ENCODE peak calls at places on chromosomes 13 and 19, in seven cellular contexts. K, B, D, H, Z, V and X are unnamed samples.

GRCh38 chr19:49133621-49134454 is 14.5 kb downstream of the PPFIA3 start:
- DNase-seq in B (peak; percentile 33), K (no peak), V (no peak), Z (no peak), D (peak; percentile 91), H (no peak), X (no peak)

GRCh38 chr13:50122465-50122864 is 107.2 kb downstream of the KCNRG start:
- DNase-seq in H (no peak), V (no peak), D (peak; percentile 38), Z (no peak), K (no peak), B (no peak), X (no peak)

GRCh38 chr13:33728271-33729037 is 89.5 kb upstream of the RFC3 start:
- DNase-seq in V (no peak), Z (no peak), H (peak; percentile 63), D (no peak), K (peak; percentile 69), B (peak; percentile 26), X (no peak)

GRCh38 chr19:9128171-9128570 is 1.4 kb upstream of the OR7G3 start:
- DNase-seq in Z (peak; percentile 82), H (peak; percentile 97), D (no peak), K (no peak), B (peak; percentile 5), V (no peak), X (peak; percentile 44)

GRCh38 chr13:43434185-43434584 is 352.6 kb downstream of the ENOX1 start:
- DNase-seq in K (no peak), H (no peak), D (no peak), V (no peak), Z (no peak), B (no peak), X (no peak)

GRCh38 chr13:102028846-102029245 is 373.0 kb downstream of the FGF14 start:
- DNase-seq in V (no peak), D (no peak), B (no peak), Z (no peak), K (no peak), H (no peak), X (no peak)

GRCh38 chr13:42395066-42395821 is 123.3 kb downstream of the AKAP11 start:
- DNase-seq in D (no peak), V (no peak), Z (no peak), H (no peak), K (no peak), B (no peak), X (no peak)

GRCh38 chr13:97262058-97262457 is 39.9 kb downstream of the MBNL2 start:
- DNase-seq in D (no peak), V (no peak), K (no peak), H (no peak), Z (no peak), B (no peak), X (no peak)

GRCh38 chr19:22610121-22610520 is 24.0 kb upstream of the ZNF492 start:
- DNase-seq in B (no peak), V (no peak), H (no peak), K (no peak), D (no peak), Z (no peak), X (no peak)

GRCh38 chr13:110323172-110323851 is 16.2 kb downstream of the COL4A2 start:
- DNase-seq in K (no peak), V (no peak), B (peak; percentile 86), H (peak; percentile 73), Z (no peak), D (peak; percentile 67), X (no peak)

GRCh38 chr19:28831464-28831863 is 381.5 kb downstream of the UQCRFS1 start:
- DNase-seq in Z (no peak), B (no peak), H (no peak), V (no peak), D (peak; percentile 62), K (no peak), X (no peak)

GRCh38 chr13:100075700-100076587 is 12.9 kb upstream of the PCCA start:
- DNase-seq in V (no peak), H (no peak), K (no peak), D (no peak), B (peak; percentile 43), Z (no peak), X (no peak)

GRCh38 chr19:46270521-46271256 is 26.2 kb upstream of the HIF3A start:
- DNase-seq in Z (no peak), D (peak; percentile 66), B (no peak), H (no peak), V (no peak), K (no peak), X (no peak)

GRCh38 chr19:44747739-44748425 is 626 bp upstream of the BCL3 start:
- DNase-seq in K (no peak), D (peak; percentile 71), H (peak; percentile 46), V (peak; percentile 72), Z (no peak), B (peak; percentile 77), X (peak; percentile 67)

GRCh38 chr19:54142166-54142780 is 4.7 kb downstream of the CNOT3 start:
- DNase-seq in Z (no peak), B (peak; percentile 58), H (no peak), D (no peak), V (no peak), K (no peak), X (no peak)

GRCh38 chr19:57803594-57804325 is 11.0 kb downstream of the ZNF552 start:
- DNase-seq in D (peak; percentile 92), H (peak; percentile 54), V (peak; percentile 61), Z (peak; percentile 12), B (peak; percentile 78), K (no peak), X (peak; percentile 64)

GRCh38 chr19:39341122-39341719 is 1.0 kb upstream of the SAMD4B start:
- DNase-seq in Z (no peak), K (peak; percentile 26), D (peak; percentile 58), V (peak; percentile 57), H (peak; percentile 9), B (peak; percentile 61), X (no peak)

GRCh38 chr19:16612631-16613030 is 15.4 kb downstream of the MED26 start:
- DNase-seq in V (no peak), H (no peak), D (no peak), Z (no peak), B (no peak), K (no peak), X (no peak)

GRCh38 chr19:55232284-55232597 is 3.7 kb upstream of the TMEM86B start:
- DNase-seq in H (no peak), V (no peak), K (no peak), B (no peak), Z (no peak), D (no peak), X (no peak)

GRCh38 chr19:31503211-31503610 is 154.0 kb upstream of the TSHZ3 start:
- DNase-seq in B (no peak), H (no peak), D (no peak), V (no peak), K (no peak), Z (no peak), X (no peak)

GRCh38 chr13:20193142-20193923 is 595 bp upstream of the GJB2 start:
- DNase-seq in K (no peak), H (peak; percentile 41), B (peak; percentile 58), D (peak; percentile 27), Z (no peak), V (no peak), X (no peak)

GRCh38 chr13:20191902-20192469 is 752 bp downstream of the GJB2 start:
- DNase-seq in V (peak; percentile 58), H (peak; percentile 65), D (peak; percentile 78), B (peak; percentile 41), Z (no peak), K (peak; percentile 66), X (no peak)

GRCh38 chr13:20192470-20193141 is at the start of gene GJB2:
- DNase-seq in K (peak; percentile 29), Z (no peak), B (peak; percentile 30), H (peak; percentile 49), D (peak; percentile 43), V (peak; percentile 49), X (no peak)

GRCh38 chr13:20190481-20191310 is 2.0 kb downstream of the GJB2 start:
- DNase-seq in H (peak; percentile 89), D (no peak), B (peak; percentile 89), V (no peak), K (no peak), Z (no peak), X (no peak)

DNA sequence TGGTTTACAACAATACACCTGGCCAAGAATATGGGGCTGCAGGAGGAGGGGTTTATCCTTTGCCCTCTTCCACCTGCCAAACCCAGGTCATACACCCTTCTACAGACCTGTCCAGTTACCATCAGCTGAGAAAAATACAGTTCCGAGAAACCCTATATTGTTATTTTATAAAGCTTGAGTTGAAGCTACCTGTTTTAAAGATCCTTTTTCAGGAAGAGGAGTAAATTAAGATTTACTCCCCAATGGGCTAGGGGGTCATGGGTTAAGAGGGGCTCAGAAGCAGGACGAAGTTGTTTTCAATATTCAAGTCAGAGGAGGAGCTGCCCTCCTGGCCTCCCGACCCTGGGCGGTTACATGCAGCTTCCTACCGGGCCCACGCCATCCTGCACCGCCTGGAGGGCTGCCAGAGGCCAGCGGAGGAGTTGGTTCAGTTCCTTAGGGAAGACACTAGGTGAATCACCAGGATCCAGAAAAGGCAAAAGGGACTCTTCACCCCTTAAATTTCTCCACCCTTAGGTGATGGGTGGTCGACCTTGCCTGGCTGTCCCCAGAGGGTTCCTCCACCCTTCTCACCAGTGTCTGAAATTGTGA is 1.3 kb downstream of the GJB2 start:
- DNase-seq in H (peak; percentile 72), Z (no peak), V (no peak), K (no peak), D (peak; percentile 39), B (no peak), X (peak; percentile 52)
- H3K27ac ChIP-seq in H (peak overlapping the region; percentile 86), Z (peak overlapping the region; percentile 64), V (no peak overlapping the region), K (peak overlapping the region; percentile 66), D (no peak overlapping the region), B (no peak overlapping the region), X (no peak overlapping the region)

GRCh38 chr13:41012536-41012935 is 6.6 kb downstream of the ELF1 start:
- DNase-seq in Z (no peak), D (no peak), B (no peak), V (no peak), K (no peak), H (no peak), X (no peak)
- H3K9me2 ChIP-seq in Z (no peaks in the 10 kb centered on the region), D (no peaks in the 10 kb centered on the region), B (no peaks in the 10 kb centered on the region), V (no peaks in the 10 kb centered on the region), K (no peaks in the 10 kb centered on the region), H (no peaks in the 10 kb centered on the region), X (no peaks in the 10 kb centered on the region)

GRCh38 chr19:11482384-11483050 is 1.7 kb upstream of the ELAVL3 start:
- DNase-seq in K (peak; percentile 91), Z (peak; percentile 51), B (peak; percentile 91), H (peak; percentile 88), D (peak; percentile 90), V (peak; percentile 88), X (peak; percentile 73)
- TF ChIP-seq EZH2 in K (no peak), Z (no peak), B (no peak), H (no peak), D (no peak), V (no peak), X (no peak)

DNA sequence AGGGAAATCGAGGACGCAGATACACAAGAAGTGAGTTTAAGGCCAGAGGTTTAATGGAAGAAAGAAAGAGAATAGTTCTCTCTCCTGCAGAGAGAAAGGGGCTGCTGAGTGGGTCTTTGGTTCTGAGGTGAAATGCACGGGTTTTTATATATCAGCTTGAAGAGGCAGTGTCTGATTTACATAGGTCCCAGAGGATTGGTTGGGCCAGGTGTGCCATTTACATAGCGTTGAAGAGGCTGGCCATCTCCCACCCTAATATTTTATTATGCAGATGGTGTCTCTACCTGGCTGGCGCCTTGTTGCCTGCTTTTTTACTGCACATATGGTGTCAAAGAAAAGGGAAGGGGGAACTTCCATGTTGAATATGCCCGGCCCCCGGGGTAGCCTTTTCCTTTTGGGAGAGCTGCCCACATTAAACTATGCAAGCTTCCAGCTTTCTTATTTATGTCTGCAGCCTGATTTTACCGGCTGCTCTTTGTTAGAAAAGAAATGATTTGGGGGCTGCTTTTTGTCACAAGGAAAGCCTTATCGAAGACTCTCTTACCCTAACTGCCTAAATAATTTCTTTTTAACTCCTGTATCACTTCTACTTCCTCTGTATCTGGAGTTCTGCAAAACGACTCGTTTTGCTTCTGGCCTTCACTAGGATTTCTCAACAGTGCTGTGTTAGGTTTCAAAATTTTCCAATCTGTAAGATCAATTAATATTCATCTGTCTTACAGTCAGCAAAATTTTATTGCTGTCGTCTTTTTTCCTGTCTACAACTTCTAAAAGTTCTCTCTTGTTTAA is 268.5 kb downstream of the B3GLCT start:
- DNase-seq in B (no peak), V (no peak), K (no peak), D (peak; percentile 23), H (no peak), Z (no peak), X (no peak)
- H3K27ac ChIP-seq in B (no peak overlapping the region), V (no peak overlapping the region), K (no peak overlapping the region), D (no peak overlapping the region), H (no peak overlapping the region), Z (no peak overlapping the region), X (no peak overlapping the region)